ENCODE peak calls at places on chromosomes 3 and 15, in ten cellular contexts. G, H, X, F, I, C, L, Y, N and V are unnamed samples.

GRCh38 chr15:37056168-37056893 is 44.0 kb downstream of the MEIS2 start:
- DNase-seq in F (no peak), C (no peak), X (no peak), G (peak), N (no peak), L (peak), Y (no peak), H (no peak), I (peak), V (no peak)

GRCh38 chr3:17478673-17479072 is 263.8 kb downstream of the TBC1D5 start:
- DNase-seq in L (peak), X (peak), I (peak), N (no peak), F (peak), C (peak), Y (peak), G (no peak), H (no peak), V (no peak)

GRCh38 chr3:149494759-149495580 is 20.5 kb downstream of the TM4SF4 start:
- DNase-seq in C (no peak), F (no peak), Y (no peak), L (peak), G (no peak), N (no peak), I (no peak), H (no peak), X (peak), V (no peak)

GRCh38 chr15:77611767-77612166 is 20.9 kb downstream of the LINGO1 start:
- DNase-seq in I (no peak), H (peak), X (no peak), N (no peak), C (no peak), Y (no peak), G (no peak), F (no peak), L (no peak), V (no peak)

GRCh38 chr15:82177291-82178010 is 85.1 kb downstream of the EFL1 start:
- DNase-seq in X (peak), Y (no peak), L (peak), H (no peak), C (no peak), I (peak), F (no peak), G (no peak), N (no peak), V (no peak)

GRCh38 chr15:25504307-25504706 is 65.5 kb upstream of the UBE3A start:
- DNase-seq in C (no peak), L (peak), X (no peak), N (no peak), G (no peak), I (peak), Y (no peak), F (no peak), H (no peak), V (no peak)

GRCh38 chr3:34998905-34999304 is 640.4 kb upstream of the ARPP21 start:
- DNase-seq in H (no peak), N (no peak), F (no peak), C (no peak), L (no peak), G (no peak), I (no peak), Y (no peak), X (no peak), V (no peak)

GRCh38 chr15:63407612-63408011 is 26.0 kb upstream of the CA12 start:
- DNase-seq in L (no peak), N (no peak), H (no peak), C (no peak), Y (no peak), G (no peak), X (no peak), I (no peak), F (no peak), V (no peak)

GRCh38 chr15:38351466-38351865 is 98.8 kb downstream of the SPRED1 start:
- DNase-seq in C (no peak), X (no peak), I (peak), H (no peak), L (no peak), G (no peak), N (no peak), Y (no peak), F (no peak), V (no peak)

GRCh38 chr3:168325684-168326083 is 230.0 kb upstream of the GOLIM4 start:
- DNase-seq in L (no peak), H (no peak), X (no peak), N (no peak), C (no peak), F (no peak), Y (no peak), G (no peak), I (no peak), V (no peak)

GRCh38 chr3:195921334-195921771 is 13.0 kb upstream of the TNK2 start:
- DNase-seq in L (peak), I (no peak), Y (no peak), N (no peak), G (no peak), H (no peak), F (no peak), X (no peak), C (no peak), V (no peak)

GRCh38 chr15:27932600-27932999 is 166.5 kb downstream of the OCA2 start:
- DNase-seq in Y (no peak), X (no peak), G (no peak), L (no peak), C (no peak), F (no peak), H (no peak), N (no peak), I (no peak), V (no peak)

GRCh38 chr3:75192065-75192658 is 472.0 kb upstream of the FRG2C start:
- DNase-seq in C (peak), I (peak), N (peak), G (no peak), H (peak), F (peak), X (peak), L (peak), Y (no peak), V (no peak)

GRCh38 chr3:197936819-197937384 is 13.1 kb upstream of the RPL35A start:
- DNase-seq in C (no peak), G (no peak), X (no peak), L (no peak), F (no peak), N (no peak), H (no peak), I (no peak), Y (no peak), V (no peak)

GRCh38 chr3:196782496-196782895 is 42.8 kb downstream of the PAK2 start:
- DNase-seq in Y (no peak), N (no peak), G (no peak), L (no peak), C (no peak), H (no peak), F (no peak), I (peak), X (no peak), V (no peak)

GRCh38 chr3:55860040-55860439 is 372.9 kb upstream of the WNT5A start:
- DNase-seq in N (no peak), X (no peak), C (no peak), Y (no peak), L (peak), F (no peak), H (no peak), G (no peak), I (no peak), V (no peak)

GRCh38 chr3:70985572-70985971 is 598.0 kb downstream of the FOXP1 start:
- DNase-seq in X (no peak), L (no peak), H (no peak), Y (no peak), C (no peak), F (no peak), I (no peak), N (no peak), G (no peak), V (no peak)

GRCh38 chr3:184320099-184320445 is 5.7 kb downstream of the EIF4G1 start:
- DNase-seq in L (peak), G (peak), H (peak), F (peak), X (peak), C (peak), N (no peak), I (peak), Y (no peak), V (no peak)

GRCh38 chr3:153032891-153033290 is 129.1 kb upstream of the RAP2B start:
- DNase-seq in Y (no peak), F (no peak), C (no peak), H (no peak), X (no peak), L (no peak), I (no peak), G (no peak), N (no peak), V (no peak)

GRCh38 chr15:80578871-80579270 is 116.2 kb upstream of the ABHD17C start:
- DNase-seq in C (no peak), I (no peak), H (no peak), Y (no peak), F (no peak), N (no peak), G (no peak), L (no peak), X (no peak), V (no peak)

GRCh38 chr3:45937206-45938042 is 5.8 kb upstream of the CXCR6 start:
- DNase-seq in F (no peak), G (peak), I (no peak), Y (no peak), X (no peak), H (no peak), N (no peak), C (no peak), L (no peak), V (no peak)

GRCh38 chr15:83435202-83435601 is 11.9 kb upstream of the SH3GL3 start:
- DNase-seq in X (no peak), C (no peak), N (no peak), H (no peak), Y (no peak), F (no peak), G (no peak), I (no peak), L (no peak), V (no peak)

GRCh38 chr3:126971891-126972351 is 11.0 kb upstream of the PLXNA1 start:
- DNase-seq in L (peak), C (no peak), H (no peak), X (no peak), F (no peak), I (peak), G (peak), Y (no peak), N (peak), V (peak)

GRCh38 chr15:90610220-90610619 is 80.5 kb downstream of the CRTC3 start:
- DNase-seq in L (peak), F (no peak), Y (no peak), G (no peak), H (no peak), X (no peak), I (peak), C (no peak), N (no peak), V (no peak)

GRCh38 chr3:61169621-61170251 is 81.5 kb downstream of the FHIT start:
- DNase-seq in Y (no peak), F (no peak), X (no peak), G (no peak), I (no peak), N (no peak), H (no peak), C (no peak), L (no peak), V (no peak)

GRCh38 chr3:61177450-61177849 is 73.8 kb downstream of the FHIT start:
- DNase-seq in N (no peak), I (no peak), L (no peak), F (no peak), C (no peak), Y (no peak), H (no peak), X (no peak), G (no peak), V (no peak)

GRCh38 chr3:61168286-61168685 is 83.0 kb downstream of the FHIT start:
- DNase-seq in G (no peak), H (no peak), L (no peak), X (no peak), F (no peak), N (no peak), Y (no peak), C (no peak), I (no peak), V (no peak)

GRCh38 chr3:61173685-61174084 is 77.6 kb downstream of the FHIT start:
- DNase-seq in Y (no peak), L (no peak), N (no peak), C (no peak), I (no peak), H (no peak), F (no peak), G (no peak), X (no peak), V (no peak)

DNA sequence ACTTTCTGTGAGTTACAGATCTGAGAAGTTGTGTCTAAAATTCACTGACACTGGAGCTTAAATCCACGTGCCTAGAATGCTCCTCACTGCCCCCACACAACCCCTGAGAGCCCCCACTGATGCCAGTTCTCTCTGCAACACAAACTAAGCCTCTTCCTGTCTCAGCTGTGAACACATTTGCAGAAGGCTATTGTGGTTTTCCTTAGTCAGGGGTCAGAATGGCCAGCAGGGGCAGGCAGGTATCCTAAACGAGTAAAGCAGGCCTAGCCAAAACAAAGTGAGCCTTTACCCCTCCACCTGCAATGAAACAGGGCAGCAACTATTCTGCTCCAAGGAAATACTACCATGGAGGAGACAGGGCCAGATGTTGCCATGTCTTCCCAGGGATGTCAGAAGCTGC is 78.6 kb downstream of the FHIT start:
- DNase-seq in G (no peak), F (no peak), L (no peak), C (no peak), H (no peak), Y (no peak), I (no peak), X (no peak), N (peak), V (no peak)
- TF ChIP-seq CTCF in G (no peak), F (no peak), L (no peak), C (peak), H (no peak), Y (peak), I (no peak), X (no peak), N (peak), V (no peak)

GRCh38 chr3:189493271-189493670 is 137.9 kb upstream of the TP63 start:
- DNase-seq in L (no peak), C (no peak), N (no peak), H (no peak), Y (no peak), X (no peak), F (no peak), G (no peak), I (no peak), V (no peak)

GRCh38 chr3:189490337-189490736 is 140.9 kb upstream of the TP63 start:
- DNase-seq in X (peak), H (no peak), G (no peak), F (peak), N (no peak), L (no peak), C (no peak), Y (peak), I (no peak), V (no peak)

GRCh38 chr3:189490749-189491148 is 140.4 kb upstream of the TP63 start:
- DNase-seq in Y (no peak), I (peak), X (no peak), L (no peak), N (no peak), G (no peak), F (peak), C (no peak), H (no peak), V (no peak)

GRCh38 chr3:189496375-189497138 is 134.6 kb upstream of the TP63 start:
- DNase-seq in N (no peak), F (no peak), G (no peak), L (no peak), X (no peak), H (no peak), Y (no peak), C (no peak), I (peak), V (no peak)

GRCh38 chr3:189494632-189495031 is 136.6 kb upstream of the TP63 start:
- DNase-seq in H (no peak), I (no peak), X (no peak), N (no peak), Y (no peak), F (no peak), G (no peak), C (no peak), L (no peak), V (no peak)
- TF ChIP-seq CTCF in H (no peak), I (no peak), X (no peak), N (no peak), Y (no peak), F (no peak), G (no peak), C (no peak), L (no peak), V (no peak)

GRCh38 chr3:6518709-6519345 is 342.1 kb upstream of the GRM7 start:
- DNase-seq in C (no peak), X (no peak), N (no peak), G (no peak), H (no peak), F (no peak), Y (no peak), I (no peak), L (no peak), V (no peak)
- TF ChIP-seq CTCF in C (no peak), X (no peak), N (no peak), G (no peak), H (no peak), F (no peak), Y (no peak), I (no peak), L (no peak), V (no peak)

DNA sequence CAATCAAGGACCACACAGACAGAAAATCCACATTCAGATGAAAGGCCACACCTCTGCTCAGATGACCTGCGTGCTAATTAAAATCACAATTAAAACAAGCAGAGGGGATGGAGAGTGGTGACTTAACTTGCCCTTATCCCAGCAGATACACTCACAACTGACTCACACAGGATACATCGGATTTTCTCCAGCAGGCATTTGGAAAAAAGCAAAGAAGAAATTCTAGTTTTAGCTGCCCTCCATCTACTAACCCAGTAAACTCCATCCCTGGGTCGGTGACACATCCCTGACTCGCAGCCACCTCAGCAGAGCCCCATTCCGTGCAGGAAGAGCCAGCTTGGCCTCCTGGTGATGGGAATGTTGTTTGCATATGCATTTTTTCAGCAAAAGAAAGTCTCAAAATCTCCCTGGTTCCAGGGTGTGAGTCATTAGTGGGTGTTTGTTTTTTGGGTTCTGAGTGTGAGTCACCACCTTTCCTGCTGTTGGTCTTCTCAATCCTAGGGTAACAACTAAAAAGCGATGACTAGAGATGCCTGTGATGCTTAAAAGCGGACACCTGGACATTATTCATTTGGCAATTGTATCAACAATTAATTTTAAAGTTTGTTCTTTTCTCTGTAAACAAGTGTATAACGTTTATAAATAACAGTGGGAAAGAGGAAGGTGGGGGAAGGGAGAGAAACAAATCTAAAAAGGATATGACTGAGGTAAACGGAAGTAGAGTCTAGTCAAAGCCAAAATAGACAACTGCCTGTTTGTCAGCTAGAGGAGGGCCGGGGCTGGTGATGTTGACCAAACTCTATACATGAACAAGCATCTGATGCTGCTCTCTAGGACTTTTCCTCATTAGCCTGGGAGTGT is 49.8 kb upstream of the SLC4A7 start:
- DNase-seq in L (peak), G (no peak), H (peak), C (peak), I (peak), N (peak), X (peak), F (peak), Y (peak), V (no peak)
- TF ChIP-seq CTCF in L (peak), G (no peak), H (no peak), C (peak), I (peak), N (no peak), X (peak), F (no peak), Y (peak), V (no peak)

GRCh38 chr15:53869806-53870073 is 108.5 kb upstream of the UNC13C start:
- DNase-seq in N (no peak), L (no peak), G (no peak), H (no peak), I (no peak), X (no peak), F (peak), Y (no peak), C (no peak), V (no peak)

GRCh38 chr15:53872410-53872809 is 105.8 kb upstream of the UNC13C start:
- DNase-seq in I (no peak), Y (no peak), L (no peak), N (no peak), G (no peak), X (peak), H (no peak), C (no peak), F (peak), V (no peak)

GRCh38 chr15:53869044-53869805 is 109.0 kb upstream of the UNC13C start:
- DNase-seq in G (no peak), X (no peak), H (no peak), I (no peak), Y (no peak), C (no peak), L (no peak), N (peak), F (peak), V (no peak)
- TF ChIP-seq CTCF in G (no peak), X (peak), H (no peak), I (peak), Y (peak), C (peak), L (no peak), N (peak), F (no peak), V (no peak)

GRCh38 chr15:89301304-89302089 is 33.1 kb downstream of the POLG start:
- DNase-seq in F (no peak), H (no peak), Y (no peak), N (no peak), I (no peak), X (no peak), G (no peak), L (no peak), C (no peak), V (no peak)

GRCh38 chr15:89305395-89305794 is 29.2 kb downstream of the POLG start:
- DNase-seq in C (no peak), H (no peak), L (no peak), N (no peak), F (no peak), Y (no peak), X (no peak), G (no peak), I (no peak), V (no peak)

GRCh38 chr15:89303986-89304385 is 30.6 kb downstream of the POLG start:
- DNase-seq in L (peak), N (no peak), Y (no peak), H (no peak), G (no peak), I (peak), C (no peak), X (no peak), F (no peak), V (no peak)

DNA sequence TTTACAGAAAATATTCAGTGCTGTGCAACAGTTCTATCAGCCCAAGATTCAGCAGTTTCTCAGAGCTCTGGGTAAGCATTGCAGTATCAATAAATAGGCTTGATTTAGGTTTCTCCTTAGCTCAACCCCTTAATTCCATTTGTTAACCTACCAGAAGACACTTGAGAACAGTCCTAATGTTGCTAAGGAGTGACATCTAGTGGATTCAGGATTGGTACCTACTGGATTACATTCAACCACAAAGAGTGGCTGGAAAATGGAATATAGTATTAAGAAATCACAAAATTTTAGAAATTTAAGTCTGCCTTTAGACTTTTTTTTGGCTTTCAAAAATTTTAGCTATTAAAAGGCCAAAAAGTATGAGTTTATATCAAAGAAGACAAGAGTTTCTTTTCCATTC is 34.7 kb downstream of the POLG start:
- DNase-seq in Y (no peak), G (no peak), I (peak), N (no peak), F (peak), L (peak), X (no peak), C (peak), H (no peak), V (no peak)
- TF ChIP-seq CTCF in Y (peak), G (peak), I (peak), N (no peak), F (peak), L (peak), X (peak), C (peak), H (no peak), V (no peak)